ENCODE peak calls at places on chromosome 15, in seven cellular contexts. One of them, this sample, is unnamed.

GRCh38 chr15:96334017-96334704 is 3.7 kb downstream of the NR2F2 start:
- DNase-seq in NCI-H2227 treated with DMSO at 0.1 percent for 48 hours: no peak
- DNase-seq in activated CD8-positive, alpha-beta memory T cell treated with anti-CD3 and anti-CD28 coated beads, Interleukin-2, amount 50 U/mL, for 4 hours: no peak
- DNase-seq in progenitor cell of endocrine pancreas: no peak
- DNase-seq in T-helper 17 cell: no peak
- DNase-seq in stimulated activated CD8-positive, alpha-beta memory T cell treated with anti-CD3 and anti-CD28 coated beads, Interleukin-15, amount 100 ng/mL, for 48 hours: no peak
- DNase-seq in T47D: no peak
- DNase-seq in this sample: no peak

GRCh38 chr15:74024687-74025086 is 30.2 kb downstream of the PML start:
- DNase-seq in NCI-H2227 treated with DMSO at 0.1 percent for 48 hours: no peak
- DNase-seq in activated CD8-positive, alpha-beta memory T cell treated with anti-CD3 and anti-CD28 coated beads, Interleukin-2, amount 50 U/mL, for 4 hours: no peak
- DNase-seq in progenitor cell of endocrine pancreas: no peak
- DNase-seq in T-helper 17 cell: no peak
- DNase-seq in stimulated activated CD8-positive, alpha-beta memory T cell treated with anti-CD3 and anti-CD28 coated beads, Interleukin-15, amount 100 ng/mL, for 48 hours: no peak
- DNase-seq in T47D: no peak
- DNase-seq in this sample: no peak

GRCh38 chr15:62928996-62929350 is 113.6 kb upstream of the TPM1 start:
- DNase-seq in NCI-H2227 treated with DMSO at 0.1 percent for 48 hours: no peak
- DNase-seq in activated CD8-positive, alpha-beta memory T cell treated with anti-CD3 and anti-CD28 coated beads, Interleukin-2, amount 50 U/mL, for 4 hours: no peak
- DNase-seq in progenitor cell of endocrine pancreas: no peak
- DNase-seq in T-helper 17 cell: no peak
- DNase-seq in stimulated activated CD8-positive, alpha-beta memory T cell treated with anti-CD3 and anti-CD28 coated beads, Interleukin-15, amount 100 ng/mL, for 48 hours: no peak
- DNase-seq in T47D: no peak
- DNase-seq in this sample: no peak

GRCh38 chr15:70197945-70198361 is 100.2 kb upstream of the TLE3 start:
- DNase-seq in NCI-H2227 treated with DMSO at 0.1 percent for 48 hours: no peak
- DNase-seq in activated CD8-positive, alpha-beta memory T cell treated with anti-CD3 and anti-CD28 coated beads, Interleukin-2, amount 50 U/mL, for 4 hours: no peak
- DNase-seq in progenitor cell of endocrine pancreas: no peak
- DNase-seq in T-helper 17 cell: no peak
- DNase-seq in stimulated activated CD8-positive, alpha-beta memory T cell treated with anti-CD3 and anti-CD28 coated beads, Interleukin-15, amount 100 ng/mL, for 48 hours: no peak
- DNase-seq in T47D: no peak
- DNase-seq in this sample: no peak

GRCh38 chr15:31256385-31257265 is 70.0 kb upstream of the KLF13 start:
- DNase-seq in NCI-H2227 treated with DMSO at 0.1 percent for 48 hours: no peak
- DNase-seq in activated CD8-positive, alpha-beta memory T cell treated with anti-CD3 and anti-CD28 coated beads, Interleukin-2, amount 50 U/mL, for 4 hours: no peak
- DNase-seq in progenitor cell of endocrine pancreas: no peak
- DNase-seq in T-helper 17 cell: no peak
- DNase-seq in stimulated activated CD8-positive, alpha-beta memory T cell treated with anti-CD3 and anti-CD28 coated beads, Interleukin-15, amount 100 ng/mL, for 48 hours: no peak
- DNase-seq in T47D: no peak
- DNase-seq in this sample: no peak

GRCh38 chr15:50977157-50977556 is 68.7 kb downstream of the AP4E1 start:
- DNase-seq in NCI-H2227 treated with DMSO at 0.1 percent for 48 hours: no peak
- DNase-seq in activated CD8-positive, alpha-beta memory T cell treated with anti-CD3 and anti-CD28 coated beads, Interleukin-2, amount 50 U/mL, for 4 hours: no peak
- DNase-seq in progenitor cell of endocrine pancreas: no peak
- DNase-seq in T-helper 17 cell: no peak
- DNase-seq in stimulated activated CD8-positive, alpha-beta memory T cell treated with anti-CD3 and anti-CD28 coated beads, Interleukin-15, amount 100 ng/mL, for 48 hours: no peak
- DNase-seq in T47D: no peak
- DNase-seq in this sample: no peak

GRCh38 chr15:80419546-80419945 is 15.4 kb downstream of the ARNT2 start:
- DNase-seq in NCI-H2227 treated with DMSO at 0.1 percent for 48 hours: no peak
- DNase-seq in activated CD8-positive, alpha-beta memory T cell treated with anti-CD3 and anti-CD28 coated beads, Interleukin-2, amount 50 U/mL, for 4 hours: no peak
- DNase-seq in progenitor cell of endocrine pancreas: no peak
- DNase-seq in T-helper 17 cell: no peak
- DNase-seq in stimulated activated CD8-positive, alpha-beta memory T cell treated with anti-CD3 and anti-CD28 coated beads, Interleukin-15, amount 100 ng/mL, for 48 hours: no peak
- DNase-seq in T47D: no peak
- DNase-seq in this sample: no peak

GRCh38 chr15:66842710-66843441 is 140.8 kb downstream of the SMAD6 start:
- DNase-seq in NCI-H2227 treated with DMSO at 0.1 percent for 48 hours: no peak
- DNase-seq in activated CD8-positive, alpha-beta memory T cell treated with anti-CD3 and anti-CD28 coated beads, Interleukin-2, amount 50 U/mL, for 4 hours: no peak
- DNase-seq in progenitor cell of endocrine pancreas: no peak
- DNase-seq in T-helper 17 cell: no peak
- DNase-seq in stimulated activated CD8-positive, alpha-beta memory T cell treated with anti-CD3 and anti-CD28 coated beads, Interleukin-15, amount 100 ng/mL, for 48 hours: no peak
- DNase-seq in T47D: peak
- DNase-seq in this sample: peak

GRCh38 chr15:91104111-91104510 is 4.1 kb downstream of the SV2B start:
- DNase-seq in NCI-H2227 treated with DMSO at 0.1 percent for 48 hours: no peak
- DNase-seq in activated CD8-positive, alpha-beta memory T cell treated with anti-CD3 and anti-CD28 coated beads, Interleukin-2, amount 50 U/mL, for 4 hours: no peak
- DNase-seq in progenitor cell of endocrine pancreas: no peak
- DNase-seq in T-helper 17 cell: no peak
- DNase-seq in stimulated activated CD8-positive, alpha-beta memory T cell treated with anti-CD3 and anti-CD28 coated beads, Interleukin-15, amount 100 ng/mL, for 48 hours: no peak
- DNase-seq in T47D: no peak
- DNase-seq in this sample: no peak

GRCh38 chr15:41483115-41483514 is 10.6 kb upstream of the ITPKA start:
- DNase-seq in NCI-H2227 treated with DMSO at 0.1 percent for 48 hours: no peak
- DNase-seq in activated CD8-positive, alpha-beta memory T cell treated with anti-CD3 and anti-CD28 coated beads, Interleukin-2, amount 50 U/mL, for 4 hours: peak
- DNase-seq in progenitor cell of endocrine pancreas: no peak
- DNase-seq in T-helper 17 cell: no peak
- DNase-seq in stimulated activated CD8-positive, alpha-beta memory T cell treated with anti-CD3 and anti-CD28 coated beads, Interleukin-15, amount 100 ng/mL, for 48 hours: no peak
- DNase-seq in T47D: no peak
- DNase-seq in this sample: no peak

GRCh38 chr15:98826658-98827057 is 178.3 kb downstream of the IGF1R start:
- DNase-seq in NCI-H2227 treated with DMSO at 0.1 percent for 48 hours: no peak
- DNase-seq in activated CD8-positive, alpha-beta memory T cell treated with anti-CD3 and anti-CD28 coated beads, Interleukin-2, amount 50 U/mL, for 4 hours: no peak
- DNase-seq in progenitor cell of endocrine pancreas: no peak
- DNase-seq in T-helper 17 cell: no peak
- DNase-seq in stimulated activated CD8-positive, alpha-beta memory T cell treated with anti-CD3 and anti-CD28 coated beads, Interleukin-15, amount 100 ng/mL, for 48 hours: no peak
- DNase-seq in T47D: no peak
- DNase-seq in this sample: no peak

GRCh38 chr15:57445872-57446271 is 69.6 kb downstream of the CGNL1 start:
- DNase-seq in NCI-H2227 treated with DMSO at 0.1 percent for 48 hours: no peak
- DNase-seq in activated CD8-positive, alpha-beta memory T cell treated with anti-CD3 and anti-CD28 coated beads, Interleukin-2, amount 50 U/mL, for 4 hours: no peak
- DNase-seq in progenitor cell of endocrine pancreas: no peak
- DNase-seq in T-helper 17 cell: no peak
- DNase-seq in stimulated activated CD8-positive, alpha-beta memory T cell treated with anti-CD3 and anti-CD28 coated beads, Interleukin-15, amount 100 ng/mL, for 48 hours: no peak
- DNase-seq in T47D: no peak
- DNase-seq in this sample: no peak

GRCh38 chr15:52331490-52332240 is 36.1 kb upstream of the MYO5C start:
- DNase-seq in NCI-H2227 treated with DMSO at 0.1 percent for 48 hours: no peak
- DNase-seq in activated CD8-positive, alpha-beta memory T cell treated with anti-CD3 and anti-CD28 coated beads, Interleukin-2, amount 50 U/mL, for 4 hours: peak
- DNase-seq in progenitor cell of endocrine pancreas: no peak
- DNase-seq in T-helper 17 cell: no peak
- DNase-seq in stimulated activated CD8-positive, alpha-beta memory T cell treated with anti-CD3 and anti-CD28 coated beads, Interleukin-15, amount 100 ng/mL, for 48 hours: peak
- DNase-seq in T47D: peak
- DNase-seq in this sample: peak

GRCh38 chr15:66832679-66833078 is 130.6 kb downstream of the SMAD6 start:
- DNase-seq in NCI-H2227 treated with DMSO at 0.1 percent for 48 hours: no peak
- DNase-seq in activated CD8-positive, alpha-beta memory T cell treated with anti-CD3 and anti-CD28 coated beads, Interleukin-2, amount 50 U/mL, for 4 hours: no peak
- DNase-seq in progenitor cell of endocrine pancreas: no peak
- DNase-seq in T-helper 17 cell: no peak
- DNase-seq in stimulated activated CD8-positive, alpha-beta memory T cell treated with anti-CD3 and anti-CD28 coated beads, Interleukin-15, amount 100 ng/mL, for 48 hours: no peak
- DNase-seq in T47D: no peak
- DNase-seq in this sample: no peak

GRCh38 chr15:100060276-100060926 is 281.4 kb downstream of the ADAMTS17 start:
- DNase-seq in NCI-H2227 treated with DMSO at 0.1 percent for 48 hours: no peak
- DNase-seq in activated CD8-positive, alpha-beta memory T cell treated with anti-CD3 and anti-CD28 coated beads, Interleukin-2, amount 50 U/mL, for 4 hours: no peak
- DNase-seq in progenitor cell of endocrine pancreas: no peak
- DNase-seq in T-helper 17 cell: no peak
- DNase-seq in stimulated activated CD8-positive, alpha-beta memory T cell treated with anti-CD3 and anti-CD28 coated beads, Interleukin-15, amount 100 ng/mL, for 48 hours: no peak
- DNase-seq in T47D: peak
- DNase-seq in this sample: peak

GRCh38 chr15:74723754-74724334 is 1.5 kb downstream of the CYP1A1 start:
- DNase-seq in NCI-H2227 treated with DMSO at 0.1 percent for 48 hours: peak
- DNase-seq in activated CD8-positive, alpha-beta memory T cell treated with anti-CD3 and anti-CD28 coated beads, Interleukin-2, amount 50 U/mL, for 4 hours: no peak
- DNase-seq in progenitor cell of endocrine pancreas: no peak
- DNase-seq in T-helper 17 cell: no peak
- DNase-seq in stimulated activated CD8-positive, alpha-beta memory T cell treated with anti-CD3 and anti-CD28 coated beads, Interleukin-15, amount 100 ng/mL, for 48 hours: no peak
- DNase-seq in T47D: peak
- DNase-seq in this sample: no peak

GRCh38 chr15:78265752-78266224 is 1.4 kb downstream of the DNAJA4 start:
- DNase-seq in NCI-H2227 treated with DMSO at 0.1 percent for 48 hours: no peak
- DNase-seq in activated CD8-positive, alpha-beta memory T cell treated with anti-CD3 and anti-CD28 coated beads, Interleukin-2, amount 50 U/mL, for 4 hours: no peak
- DNase-seq in progenitor cell of endocrine pancreas: no peak
- DNase-seq in T-helper 17 cell: no peak
- DNase-seq in stimulated activated CD8-positive, alpha-beta memory T cell treated with anti-CD3 and anti-CD28 coated beads, Interleukin-15, amount 100 ng/mL, for 48 hours: no peak
- DNase-seq in T47D: peak
- DNase-seq in this sample: no peak

GRCh38 chr15:63114465-63114864 is 7.2 kb upstream of the LACTB start:
- DNase-seq in NCI-H2227 treated with DMSO at 0.1 percent for 48 hours: no peak
- DNase-seq in activated CD8-positive, alpha-beta memory T cell treated with anti-CD3 and anti-CD28 coated beads, Interleukin-2, amount 50 U/mL, for 4 hours: no peak
- DNase-seq in progenitor cell of endocrine pancreas: no peak
- DNase-seq in T-helper 17 cell: no peak
- DNase-seq in stimulated activated CD8-positive, alpha-beta memory T cell treated with anti-CD3 and anti-CD28 coated beads, Interleukin-15, amount 100 ng/mL, for 48 hours: no peak
- DNase-seq in T47D: no peak
- DNase-seq in this sample: no peak

GRCh38 chr15:39232512-39232911 is 348.4 kb upstream of the THBS1 start:
- DNase-seq in NCI-H2227 treated with DMSO at 0.1 percent for 48 hours: no peak
- DNase-seq in activated CD8-positive, alpha-beta memory T cell treated with anti-CD3 and anti-CD28 coated beads, Interleukin-2, amount 50 U/mL, for 4 hours: no peak
- DNase-seq in progenitor cell of endocrine pancreas: no peak
- DNase-seq in T-helper 17 cell: no peak
- DNase-seq in stimulated activated CD8-positive, alpha-beta memory T cell treated with anti-CD3 and anti-CD28 coated beads, Interleukin-15, amount 100 ng/mL, for 48 hours: no peak
- DNase-seq in T47D: no peak
- DNase-seq in this sample: no peak